ENCODE peak calls at places on chromosomes 1 and 21, in eight cellular contexts. I, O, E, L, B, Z, W and H are unnamed samples.

GRCh38 chr1:54571803-54572202 is 23.8 kb downstream of the ACOT11 start:
- DNase-seq in I (no peak), O (no peak), E (no peak), L (no peak), B (no peak), Z (no peak), W (no peak), H (no peak)

GRCh38 chr1:197327776-197328364 is 59.8 kb downstream of the CRB1 start:
- DNase-seq in I (peak), O (no peak), E (no peak), L (no peak), B (no peak), Z (no peak), W (no peak), H (no peak)

GRCh38 chr1:233600488-233600887 is 13.4 kb upstream of the KCNK1 start:
- DNase-seq in I (no peak), O (no peak), E (no peak), L (no peak), B (no peak), Z (no peak), W (no peak), H (no peak)

GRCh38 chr1:75327395-75327794 is 193.2 kb downstream of the LHX8 start:
- DNase-seq in I (no peak), O (no peak), E (no peak), L (no peak), B (no peak), Z (no peak), W (no peak), H (no peak)

GRCh38 chr1:96384611-96385010 is 337.0 kb upstream of the PTBP2 start:
- DNase-seq in I (no peak), O (no peak), E (no peak), L (no peak), B (no peak), Z (no peak), W (no peak), H (no peak)

GRCh38 chr1:84286071-84286470 is 15.4 kb upstream of the SAMD13 start:
- DNase-seq in I (no peak), O (no peak), E (no peak), L (no peak), B (no peak), Z (no peak), W (no peak), H (no peak)

GRCh38 chr1:200302192-200302892 is 107.5 kb downstream of the ZNF281 start:
- DNase-seq in I (no peak), O (no peak), E (peak), L (no peak), B (no peak), Z (peak), W (no peak), H (no peak)

GRCh38 chr1:53637726-53638640 is 101.0 kb downstream of the GLIS1 start:
- DNase-seq in I (no peak), O (no peak), E (no peak), L (no peak), B (no peak), Z (no peak), W (no peak), H (no peak)

GRCh38 chr1:10338611-10339010 is 60.3 kb upstream of the PGD start:
- DNase-seq in I (no peak), O (no peak), E (no peak), L (no peak), B (no peak), Z (no peak), W (no peak), H (no peak)

GRCh38 chr1:209375097-209375496 is 208.4 kb upstream of the CAMK1G start:
- DNase-seq in I (no peak), O (no peak), E (no peak), L (no peak), B (no peak), Z (no peak), W (no peak), H (no peak)

GRCh38 chr21:44930543-44930981 is 9.3 kb upstream of the SLX9 start:
- DNase-seq in I (no peak), O (no peak), E (no peak), L (no peak), B (no peak), Z (no peak), W (no peak), H (no peak)